ENCODE peak calls at places on chromosomes 7 and 10, in seven cellular contexts. P is RPMI7951; X is stimulated activated CD8-positive, alpha-beta memory T cell treated with anti-CD3 and anti-CD28 coated beads, Interleukin-2, amount 100 ng/mL, for 1 hour; R is GM23248; S is activated CD4-positive, alpha-beta T cell treated with anti-CD3 and anti-CD28 coated beads for 1 hour; D is GM04503; H is neuronal stem cell. F is an unnamed sample.

GRCh38 chr10:51300617-51301350 is 226.5 kb downstream of the PRKG1 start:
- DNase-seq in R (peak; percentile 24), P (peak; percentile 8), H (no peak), S (no peak), D (no peak), X (no peak), F (no peak)

GRCh38 chr10:59857049-59857448 is 49.3 kb downstream of the CCDC6 start:
- DNase-seq in H (no peak), P (no peak), S (no peak), X (no peak), D (peak; percentile 23), R (peak; percentile 20), F (no peak)

GRCh38 chr10:127046975-127047877 is 142.0 kb downstream of the DOCK1 start:
- DNase-seq in D (no peak), H (no peak), S (no peak), P (no peak), R (no peak), X (no peak), F (no peak)

GRCh38 chr10:18616337-18616736 is 35.0 kb downstream of the NSUN6 start:
- DNase-seq in R (no peak), H (no peak), P (no peak), X (no peak), D (no peak), S (no peak), F (no peak)

GRCh38 chr7:124662937-124663336 is 102.7 kb downstream of the GPR37 start:
- DNase-seq in H (no peak), X (no peak), D (no peak), S (no peak), P (no peak), R (no peak), F (no peak)

GRCh38 chr7:117458977-117459583 is 20.7 kb upstream of the CFTR start:
- DNase-seq in P (peak; percentile 17), R (peak; percentile 47), X (no peak), D (no peak), H (no peak), S (no peak), F (no peak)

GRCh38 chr10:5547684-5547933 is 22.8 kb downstream of the CALML3 start:
- DNase-seq in R (peak; percentile 61), S (no peak), X (no peak), P (peak; percentile 75), D (no peak), H (no peak), F (no peak)

GRCh38 chr7:31049001-31049765 is 2.9 kb upstream of the ADCYAP1R1 start:
- DNase-seq in X (no peak), H (no peak), P (no peak), R (no peak), S (no peak), D (no peak), F (no peak)

GRCh38 chr10:125209591-125210373 is 49.4 kb upstream of the CTBP2 start:
- DNase-seq in P (peak; percentile 18), X (no peak), S (no peak), D (no peak), H (no peak), R (no peak), F (peak; percentile 20)

GRCh38 chr10:113484487-113484886 is 68.4 kb upstream of the HABP2 start:
- DNase-seq in X (no peak), S (no peak), P (no peak), D (no peak), H (no peak), R (no peak), F (no peak)

GRCh38 chr7:65379318-65379717 is 5.7 kb downstream of the ZNF92 start:
- DNase-seq in H (no peak), X (no peak), P (peak; percentile 8), S (no peak), D (no peak), R (no peak), F (no peak)

F was measured in endothelial cell.